ENCODE peak calls at places on chromosome 4, in four cellular contexts. One of them, this sample, is unnamed.

GRCh38 chr4:12041828-12042227 is 613.1 kb upstream of the HS3ST1 start:
- DNase-seq in AG10803: no peak
- DNase-seq in WTC11: peak; percentile 15
- DNase-seq in CD8-positive, alpha-beta T cell: no peak
- DNase-seq in this sample: peak; percentile 35

GRCh38 chr4:62490635-62491034 is 1290.5 kb downstream of the ADGRL3 start:
- DNase-seq in AG10803: no peak
- DNase-seq in CD8-positive, alpha-beta T cell: no peak
- DNase-seq in WTC11: no peak
- DNase-seq in this sample: peak; percentile 8

GRCh38 chr4:157221895-157222763 is 1.6 kb downstream of the GRIA2 start:
- DNase-seq in CD8-positive, alpha-beta T cell: no peak
- DNase-seq in AG10803: no peak
- DNase-seq in WTC11: peak; percentile 70
- DNase-seq in this sample: no peak

GRCh38 chr4:113169368-113169767 is 119.9 kb downstream of the ANK2 start:
- DNase-seq in CD8-positive, alpha-beta T cell: no peak
- DNase-seq in AG10803: no peak
- DNase-seq in WTC11: peak; percentile 28
- DNase-seq in this sample: no peak

GRCh38 chr4:100098011-100098545 is 92.2 kb downstream of the DDIT4L start:
- DNase-seq in CD8-positive, alpha-beta T cell: no peak
- DNase-seq in AG10803: no peak
- DNase-seq in WTC11: no peak
- DNase-seq in this sample: no peak

GRCh38 chr4:17013382-17014006 is 115.0 kb upstream of the LDB2 start:
- DNase-seq in AG10803: peak; percentile 72
- DNase-seq in CD8-positive, alpha-beta T cell: no peak
- DNase-seq in WTC11: no peak
- DNase-seq in this sample: peak; percentile 69

GRCh38 chr4:97656034-97656720 is 487.1 kb downstream of the STPG2 start:
- DNase-seq in AG10803: peak; percentile 1
- DNase-seq in CD8-positive, alpha-beta T cell: no peak
- DNase-seq in WTC11: no peak
- DNase-seq in this sample: peak; percentile 93

GRCh38 chr4:82891728-82892466 is 944 bp upstream of the SEC31A start:
- DNase-seq in WTC11: no peak
- DNase-seq in CD8-positive, alpha-beta T cell: no peak
- DNase-seq in AG10803: peak; percentile 56
- DNase-seq in this sample: no peak

GRCh38 chr4:96025031-96025430 is 185.1 kb downstream of the PDHA2 start:
- DNase-seq in AG10803: no peak
- DNase-seq in WTC11: no peak
- DNase-seq in CD8-positive, alpha-beta T cell: no peak
- DNase-seq in this sample: no peak

GRCh38 chr4:15934259-15934658 is 4.3 kb downstream of the FGFBP1 start:
- DNase-seq in CD8-positive, alpha-beta T cell: no peak
- DNase-seq in AG10803: no peak
- DNase-seq in WTC11: no peak
- DNase-seq in this sample: no peak

GRCh38 chr4:124334119-124334518 is 378.4 kb downstream of the ANKRD50 start:
- DNase-seq in WTC11: no peak
- DNase-seq in AG10803: peak; percentile 85
- DNase-seq in CD8-positive, alpha-beta T cell: no peak
- DNase-seq in this sample: peak; percentile 95

GRCh38 chr4:39732728-39733127 is 34.8 kb downstream of the UBE2K start:
- DNase-seq in AG10803: peak; percentile 79
- DNase-seq in CD8-positive, alpha-beta T cell: no peak
- DNase-seq in WTC11: no peak
- DNase-seq in this sample: peak; percentile 74

GRCh38 chr4:12712648-12713339 is 771.3 kb downstream of the RAB28 start:
- DNase-seq in CD8-positive, alpha-beta T cell: no peak
- DNase-seq in AG10803: no peak
- DNase-seq in WTC11: no peak
- DNase-seq in this sample: no peak

GRCh38 chr4:125780159-125780558 is 465.4 kb downstream of the FAT4 start:
- DNase-seq in CD8-positive, alpha-beta T cell: no peak
- DNase-seq in AG10803: peak; percentile 51
- DNase-seq in WTC11: no peak
- DNase-seq in this sample: peak; percentile 67

GRCh38 chr4:182179105-182179504 is 64.1 kb upstream of the TENM3 start:
- DNase-seq in CD8-positive, alpha-beta T cell: no peak
- DNase-seq in AG10803: peak; percentile 56
- DNase-seq in WTC11: no peak
- DNase-seq in this sample: peak; percentile 33

GRCh38 chr4:20288047-20288650 is 36.4 kb downstream of the SLIT2 start:
- DNase-seq in WTC11: no peak
- DNase-seq in CD8-positive, alpha-beta T cell: no peak
- DNase-seq in AG10803: peak; percentile 56
- DNase-seq in this sample: no peak

GRCh38 chr4:125314676-125315570 is at the start of gene FAT4:
- DNase-seq in WTC11: peak; percentile 90
- DNase-seq in AG10803: peak; percentile 99
- DNase-seq in CD8-positive, alpha-beta T cell: peak; percentile 22
- DNase-seq in this sample: peak; percentile 99

GRCh38 chr4:7187691-7188090 is 4.6 kb upstream of the SORCS2 start:
- DNase-seq in CD8-positive, alpha-beta T cell: no peak
- DNase-seq in WTC11: no peak
- DNase-seq in AG10803: no peak
- DNase-seq in this sample: no peak

GRCh38 chr4:7189066-7189465 is 3.3 kb upstream of the SORCS2 start:
- DNase-seq in AG10803: no peak
- DNase-seq in CD8-positive, alpha-beta T cell: no peak
- DNase-seq in WTC11: no peak
- DNase-seq in this sample: no peak

GRCh38 chr4:7190668-7191545 is 1.4 kb upstream of the SORCS2 start:
- DNase-seq in WTC11: no peak
- DNase-seq in AG10803: no peak
- DNase-seq in CD8-positive, alpha-beta T cell: no peak
- DNase-seq in this sample: no peak

GRCh38 chr4:7190278-7190594 is 2.1 kb upstream of the SORCS2 start:
- DNase-seq in WTC11: no peak
- DNase-seq in CD8-positive, alpha-beta T cell: no peak
- DNase-seq in AG10803: no peak
- DNase-seq in this sample: no peak

DNA sequence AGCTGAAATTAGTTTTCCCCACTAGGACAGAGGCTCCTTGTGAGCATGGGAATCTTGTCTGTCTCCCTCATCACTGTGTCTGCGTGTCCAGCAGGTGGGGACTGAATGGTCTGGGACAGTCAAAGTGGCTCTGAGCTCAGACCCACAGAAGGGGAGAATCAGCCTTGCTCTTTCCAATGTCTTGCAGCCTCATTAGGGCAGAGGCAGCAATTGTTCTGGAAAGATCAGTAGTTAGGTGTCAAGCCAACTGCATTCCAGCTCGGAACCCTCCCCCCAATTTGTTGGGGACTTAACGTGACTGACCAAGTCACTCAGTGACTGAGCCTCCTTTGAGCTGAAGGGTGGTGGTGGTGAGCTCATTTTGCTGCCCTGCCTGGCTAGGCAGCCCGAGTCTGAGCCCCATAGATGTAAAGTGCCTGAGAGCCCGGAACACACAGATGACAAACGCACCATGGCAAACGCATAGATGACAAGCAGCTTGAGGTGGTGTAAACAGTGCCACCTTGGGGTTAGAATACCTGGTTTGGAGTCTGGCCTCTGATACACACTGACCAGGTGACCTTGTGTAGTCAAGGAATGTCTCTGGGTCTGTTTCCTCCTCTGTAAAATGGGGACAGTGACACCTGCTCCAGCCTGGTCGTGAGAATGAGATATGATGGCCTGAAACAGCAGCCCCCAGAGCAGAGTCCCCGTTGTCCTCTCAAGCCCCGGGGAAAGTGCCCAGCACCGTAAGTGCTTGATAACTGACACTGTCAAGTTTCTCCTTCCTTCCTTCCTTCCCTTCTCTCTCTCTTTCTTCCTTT is 2.7 kb upstream of the SORCS2 start:
- DNase-seq in WTC11: no peak
- DNase-seq in AG10803: no peak
- DNase-seq in CD8-positive, alpha-beta T cell: no peak
- DNase-seq in this sample: no peak
- TF ChIP-seq CTCF in WTC11: no peak
- TF ChIP-seq CTCF in AG10803: no peak
- TF ChIP-seq CTCF in CD8-positive, alpha-beta T cell: no peak
- TF ChIP-seq CTCF in this sample: no peak

GRCh38 chr4:102625232-102625930 is 124.2 kb downstream of the NFKB1 start:
- DNase-seq in CD8-positive, alpha-beta T cell: peak; percentile 63
- DNase-seq in AG10803: peak; percentile 52
- DNase-seq in WTC11: peak; percentile 46
- DNase-seq in this sample: peak; percentile 75

GRCh38 chr4:102627831-102628523 is 126.8 kb downstream of the NFKB1 start:
- DNase-seq in CD8-positive, alpha-beta T cell: no peak
- DNase-seq in AG10803: no peak
- DNase-seq in WTC11: no peak
- DNase-seq in this sample: peak; percentile 34

GRCh38 chr4:102620697-102621497 is 119.7 kb downstream of the NFKB1 start:
- DNase-seq in AG10803: peak; percentile 80
- DNase-seq in CD8-positive, alpha-beta T cell: no peak
- DNase-seq in WTC11: no peak
- DNase-seq in this sample: peak; percentile 84

GRCh38 chr4:102623622-102624021 is 122.5 kb downstream of the NFKB1 start:
- DNase-seq in AG10803: peak; percentile 43
- DNase-seq in WTC11: peak; percentile 20
- DNase-seq in CD8-positive, alpha-beta T cell: no peak
- DNase-seq in this sample: peak; percentile 71
- TF ChIP-seq CTCF in AG10803: peak; percentile 16
- TF ChIP-seq CTCF in WTC11: no peak
- TF ChIP-seq CTCF in CD8-positive, alpha-beta T cell: no peak
- TF ChIP-seq CTCF in this sample: peak; percentile 30

DNA sequence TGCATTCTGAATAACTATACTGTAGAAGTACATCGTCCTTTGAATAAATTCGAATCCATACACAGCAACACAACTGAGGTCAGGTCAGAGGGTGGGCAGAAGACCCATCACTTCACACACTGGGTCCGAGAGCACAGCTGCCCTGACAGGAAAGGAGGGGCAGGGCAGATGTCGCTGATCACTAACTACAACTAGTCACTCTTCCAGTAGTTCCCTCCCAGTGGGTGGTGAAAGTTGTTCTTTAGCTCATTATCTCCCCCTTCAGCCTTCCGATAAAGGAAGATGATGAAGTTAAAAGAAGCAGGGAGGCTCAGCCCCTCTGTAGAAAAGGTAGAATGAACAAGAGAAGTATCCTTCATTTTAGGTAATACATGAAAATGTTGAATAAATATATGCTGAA is 278.9 kb downstream of the INPP4B start:
- DNase-seq in CD8-positive, alpha-beta T cell: peak; percentile 10
- DNase-seq in WTC11: peak; percentile 14
- DNase-seq in AG10803: no peak
- DNase-seq in this sample: no peak
- TF ChIP-seq CTCF in CD8-positive, alpha-beta T cell: no peak
- TF ChIP-seq CTCF in WTC11: no peak
- TF ChIP-seq CTCF in AG10803: no peak
- TF ChIP-seq CTCF in this sample: no peak

GRCh38 chr4:129043523-129043922 is 49.8 kb downstream of the SCLT1 start:
- DNase-seq in CD8-positive, alpha-beta T cell: no peak
- DNase-seq in AG10803: peak; percentile 73
- DNase-seq in WTC11: no peak
- DNase-seq in this sample: peak; percentile 57
- TF ChIP-seq CTCF in CD8-positive, alpha-beta T cell: no peak
- TF ChIP-seq CTCF in AG10803: peak; percentile 44
- TF ChIP-seq CTCF in WTC11: no peak
- TF ChIP-seq CTCF in this sample: peak; percentile 48

GRCh38 chr4:57303012-57303751 is 193.0 kb upstream of the IGFBP7 start:
- DNase-seq in AG10803: no peak
- DNase-seq in CD8-positive, alpha-beta T cell: no peak
- DNase-seq in WTC11: no peak
- DNase-seq in this sample: peak; percentile 3
- TF ChIP-seq CTCF in AG10803: no peak
- TF ChIP-seq CTCF in CD8-positive, alpha-beta T cell: no peak
- TF ChIP-seq CTCF in WTC11: no peak
- TF ChIP-seq CTCF in this sample: no peak

GRCh38 chr4:159444668-159445067 is 341.8 kb downstream of the RAPGEF2 start:
- DNase-seq in CD8-positive, alpha-beta T cell: no peak
- DNase-seq in WTC11: no peak
- DNase-seq in AG10803: peak; percentile 47
- DNase-seq in this sample: peak; percentile 23
- TF ChIP-seq CTCF in CD8-positive, alpha-beta T cell: no peak
- TF ChIP-seq CTCF in WTC11: no peak
- TF ChIP-seq CTCF in AG10803: peak; percentile 27
- TF ChIP-seq CTCF in this sample: peak; percentile 24

GRCh38 chr4:94590493-94590892 is 138.8 kb downstream of the PDLIM5 start:
- DNase-seq in WTC11: no peak
- DNase-seq in AG10803: no peak
- DNase-seq in CD8-positive, alpha-beta T cell: no peak
- DNase-seq in this sample: peak; percentile 22

GRCh38 chr4:94591289-94591688 is 139.5 kb downstream of the PDLIM5 start:
- DNase-seq in AG10803: no peak
- DNase-seq in WTC11: no peak
- DNase-seq in CD8-positive, alpha-beta T cell: no peak
- DNase-seq in this sample: no peak

GRCh38 chr4:94598758-94599157 is 147.0 kb downstream of the PDLIM5 start:
- DNase-seq in AG10803: no peak
- DNase-seq in CD8-positive, alpha-beta T cell: no peak
- DNase-seq in WTC11: no peak
- DNase-seq in this sample: no peak

GRCh38 chr4:94595013-94595412 is 143.3 kb downstream of the PDLIM5 start:
- DNase-seq in WTC11: no peak
- DNase-seq in AG10803: no peak
- DNase-seq in CD8-positive, alpha-beta T cell: no peak
- DNase-seq in this sample: no peak

DNA sequence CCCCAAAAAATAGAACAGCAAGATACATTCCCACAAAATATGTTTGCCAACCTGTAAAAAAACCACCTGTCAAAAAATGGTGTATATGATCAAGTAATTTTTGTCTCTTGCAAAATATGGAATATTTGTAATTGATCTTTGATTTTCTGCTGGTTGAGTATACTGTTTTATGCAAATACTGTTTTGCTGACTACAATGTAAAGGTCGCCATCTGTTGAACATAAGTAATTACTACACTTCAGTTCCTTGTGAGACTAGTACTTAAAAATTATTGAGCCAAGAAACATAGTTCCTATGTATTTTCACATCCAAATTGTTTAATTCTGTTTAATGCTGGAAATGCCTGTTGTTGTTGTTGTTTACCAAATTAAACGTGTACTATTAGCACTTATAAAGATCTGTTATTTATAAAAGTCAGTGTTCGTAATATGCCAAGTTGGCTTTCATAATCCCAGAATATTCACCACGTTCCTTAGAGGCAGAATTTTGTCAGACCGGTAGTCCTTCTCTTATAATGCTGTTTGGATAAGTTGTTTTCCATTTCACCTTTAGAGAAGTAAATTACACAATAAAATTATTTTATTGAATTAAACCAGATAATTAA is 144.2 kb downstream of the PDLIM5 start:
- DNase-seq in CD8-positive, alpha-beta T cell: no peak
- DNase-seq in WTC11: no peak
- DNase-seq in AG10803: peak; percentile 70
- DNase-seq in this sample: peak; percentile 82
- TF ChIP-seq CTCF in CD8-positive, alpha-beta T cell: peak; percentile 89
- TF ChIP-seq CTCF in WTC11: no peak
- TF ChIP-seq CTCF in AG10803: peak; percentile 75
- TF ChIP-seq CTCF in this sample: peak; percentile 58

This sample was measured in fibroblast of pulmonary artery.